ENCODE peak calls at places on chromosomes 3 and 15, in four cellular contexts. L is GM12878, X is K562, O is H1. Q is an unnamed sample.

GRCh38 chr3:50126287-50127211 is 28.6 kb upstream of the SEMA3F start:
- DNase-seq in X (peak), L (no peak), O (no peak), Q (no peak)

GRCh38 chr3:64871955-64872354 is 184.2 kb upstream of the ADAMTS9 start:
- DNase-seq in O (no peak), X (no peak), L (no peak), Q (no peak)

GRCh38 chr3:89467886-89468479 is 360.6 kb downstream of the EPHA3 start:
- DNase-seq in L (no peak), X (no peak), O (no peak), Q (no peak)

GRCh38 chr3:11651900-11652299 is 8.2 kb upstream of the VGLL4 start:
- DNase-seq in O (no peak), X (peak), L (no peak), Q (peak)

GRCh38 chr3:142275856-142276255 is 50.5 kb upstream of the GK5 start:
- DNase-seq in O (no peak), L (no peak), X (no peak), Q (no peak)

GRCh38 chr3:142211034-142211433 is 14.4 kb downstream of the GK5 start:
- DNase-seq in O (no peak), X (no peak), L (no peak), Q (no peak)

GRCh38 chr3:32459474-32459873 is 43.2 kb downstream of the CMTM6 start:
- DNase-seq in X (no peak), O (no peak), L (no peak), Q (no peak)

GRCh38 chr3:42991369-42992315 is 12.5 kb downstream of the GASK1A start:
- DNase-seq in O (no peak), L (no peak), X (no peak), Q (no peak)

GRCh38 chr15:39396979-39397615 is 183.8 kb upstream of the THBS1 start:
- DNase-seq in L (no peak), X (peak), O (no peak), Q (no peak)

GRCh38 chr15:39628821-39629220 is 47.9 kb downstream of the THBS1 start:
- DNase-seq in O (no peak), L (no peak), X (no peak), Q (no peak)

GRCh38 chr15:86872782-86873181 is 793.1 kb downstream of the AGBL1 start:
- DNase-seq in O (no peak), L (no peak), X (no peak), Q (no peak)

GRCh38 chr3:98782826-98783500 is 19.8 kb downstream of the ST3GAL6 start:
- DNase-seq in X (no peak), O (no peak), L (no peak), Q (no peak)

GRCh38 chr3:9362731-9363530 is at the start of gene THUMPD3:
- DNase-seq in X (peak), O (peak), L (peak), Q (peak)
- TF ChIP-seq CTCF in X (no peak), O (no peak), L (no peak), Q (no peak)

GRCh38 chr3:106740116-106740515 is 637.1 kb upstream of the CCDC54 start:
- DNase-seq in L (no peak), X (no peak), O (no peak), Q (no peak)

GRCh38 chr3:106750092-106750491 is 627.1 kb upstream of the CCDC54 start:
- DNase-seq in O (no peak), L (no peak), X (no peak), Q (no peak)

GRCh38 chr3:106746286-106746685 is 631.0 kb upstream of the CCDC54 start:
- DNase-seq in O (no peak), L (no peak), X (no peak), Q (no peak)

GRCh38 chr3:106748471-106748870 is 628.8 kb upstream of the CCDC54 start:
- DNase-seq in O (no peak), L (no peak), X (no peak), Q (no peak)

GRCh38 chr3:106745344-106746168 is 631.7 kb upstream of the CCDC54 start:
- DNase-seq in X (no peak), O (no peak), L (no peak), Q (no peak)
- TF ChIP-seq EGR1 in X (no peak), O (no peak), L (no peak), Q (no peak)

DNA sequence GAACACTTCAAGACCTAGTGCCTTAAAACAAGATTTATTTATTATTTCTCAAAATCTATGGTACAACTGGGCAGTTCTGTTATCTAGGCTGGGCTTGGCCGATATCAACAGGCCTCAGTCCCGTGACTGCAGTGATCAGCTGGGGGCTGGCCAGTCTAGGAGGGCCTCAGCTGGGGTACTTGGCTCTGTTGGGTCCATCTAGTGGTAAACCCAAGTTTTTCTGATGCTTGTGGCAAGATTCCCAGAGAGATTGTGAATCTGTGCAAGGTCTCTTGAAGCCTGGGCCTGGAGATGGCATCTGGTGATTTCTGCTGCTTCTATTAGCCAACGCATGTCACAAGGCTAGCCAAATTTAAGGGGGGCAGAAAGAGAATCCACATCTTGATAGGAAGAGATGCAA is 482.4 kb upstream of the SGO1 start:
- DNase-seq in X (no peak), L (no peak), O (peak), Q (no peak)
- TF ChIP-seq CTCF in X (peak), L (no peak), O (peak), Q (no peak)

DNA sequence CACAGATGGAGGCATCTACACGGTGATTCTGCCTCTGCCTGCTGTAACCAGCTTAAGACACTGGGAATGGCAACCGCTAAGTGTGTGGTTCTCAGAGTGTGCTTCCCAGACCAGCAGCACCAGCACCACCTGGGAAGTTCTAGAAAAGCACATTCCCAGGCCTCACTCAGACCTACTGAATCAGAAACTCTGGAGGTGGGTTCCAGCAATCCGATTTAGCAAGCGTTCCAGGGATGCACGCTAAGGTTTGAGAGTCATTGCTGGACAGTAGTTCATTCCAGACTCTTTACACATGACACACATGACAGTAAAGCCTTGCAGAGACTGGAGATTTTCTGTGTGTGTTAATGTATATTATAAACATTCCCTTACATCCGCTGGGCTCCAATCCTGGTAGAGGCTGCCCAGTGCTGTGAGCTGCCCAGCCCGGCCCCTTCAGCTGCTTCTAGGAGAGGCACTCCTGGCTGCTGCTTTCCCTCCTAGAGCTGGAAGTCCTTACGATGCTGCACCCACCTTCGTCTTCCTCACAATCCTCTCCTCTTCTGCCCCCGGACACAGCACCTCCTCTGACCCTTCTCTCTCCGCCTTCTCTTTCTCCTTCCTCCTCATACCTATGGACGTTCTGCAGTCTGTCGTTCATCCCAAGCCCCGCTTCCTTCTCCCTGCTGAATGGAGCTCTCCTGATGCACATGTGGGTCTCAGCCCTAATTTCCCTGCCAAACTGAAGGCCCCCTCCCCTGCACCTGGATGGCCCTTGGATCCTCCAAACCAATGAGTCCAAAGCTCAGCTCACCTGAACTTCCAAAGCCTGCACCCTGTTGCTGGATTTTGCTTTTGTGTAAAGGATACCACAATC is 44.4 kb downstream of the ITGA11 start:
- DNase-seq in X (no peak), O (no peak), L (no peak), Q (no peak)
- TF ChIP-seq EGR1 in X (no peak), O (no peak), L (no peak), Q (no peak)

DNA sequence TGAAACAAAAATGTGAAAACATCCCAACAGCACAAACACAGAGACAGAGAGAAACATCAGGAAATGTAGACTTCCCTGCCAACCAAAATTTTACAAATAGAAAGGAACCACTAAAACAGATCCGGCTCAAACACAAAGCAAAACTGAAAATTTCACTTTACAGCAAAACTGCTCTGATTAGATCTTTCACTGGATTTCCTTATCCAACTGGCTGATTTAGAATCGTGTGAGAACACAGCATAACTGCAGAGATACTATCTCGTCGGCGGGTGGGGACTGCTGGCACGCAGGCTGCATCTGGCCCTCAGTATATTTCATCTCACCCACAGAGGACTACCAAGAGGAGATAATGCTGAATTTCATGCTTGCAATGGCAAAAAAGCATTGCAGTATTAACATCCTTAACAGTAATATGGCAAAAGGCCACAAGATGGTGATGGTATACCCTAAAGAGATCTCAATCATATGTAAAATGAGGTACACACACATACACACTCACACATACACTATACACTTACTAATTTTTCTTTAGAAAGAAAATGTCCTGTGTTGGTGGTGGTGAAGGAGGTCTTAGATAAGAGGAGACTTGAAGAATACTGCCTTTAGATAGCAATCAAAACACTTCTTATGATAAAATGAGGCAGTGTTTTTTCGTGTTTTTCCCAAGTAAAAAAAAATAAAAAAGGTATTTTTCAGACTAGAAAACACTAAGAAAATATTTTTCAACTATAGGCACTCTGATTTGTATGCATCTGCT is 10.6 kb upstream of the LEO1 start:
- DNase-seq in L (peak), O (no peak), X (no peak), Q (peak)
- TF ChIP-seq CTCF in L (peak), O (no peak), X (peak), Q (peak)

DNA sequence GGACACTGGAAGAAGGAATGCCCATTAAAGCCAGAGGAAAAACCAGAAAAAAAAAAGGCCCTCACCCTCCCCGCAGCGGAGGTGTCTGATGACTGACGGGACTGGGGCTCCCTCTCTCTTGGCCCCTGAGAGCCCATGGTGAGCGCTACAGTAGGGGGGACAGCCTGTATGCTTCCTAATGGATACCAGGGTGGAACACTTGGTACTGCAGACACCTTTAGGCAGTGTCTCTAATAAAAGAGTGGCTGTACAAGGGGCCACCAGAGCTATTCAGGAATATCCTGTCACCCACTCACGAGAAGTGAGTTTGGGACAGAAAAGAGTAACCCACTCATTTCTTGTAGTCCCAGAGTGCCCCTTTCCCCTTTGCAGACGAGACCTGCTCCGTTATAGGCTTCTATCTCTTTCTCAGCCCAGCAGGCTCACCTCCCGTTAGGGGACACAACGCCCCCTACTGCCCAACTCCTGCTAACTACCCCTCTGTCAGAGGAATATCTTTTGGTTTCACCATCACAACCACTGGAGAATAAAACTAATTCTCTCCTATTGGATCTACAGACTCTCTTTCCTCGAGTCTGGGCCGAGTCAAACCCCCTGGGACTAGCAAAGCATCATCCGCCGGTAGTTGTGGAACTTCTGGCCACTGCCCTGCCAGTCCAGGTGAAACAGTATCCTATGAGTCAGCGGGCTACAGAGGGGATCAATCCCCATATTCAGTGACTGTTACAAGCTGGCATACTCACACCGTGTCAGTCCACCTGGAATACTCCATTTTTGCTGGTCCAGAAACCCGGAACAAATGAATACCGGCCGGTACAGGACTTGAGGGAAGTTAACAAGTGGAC is 40.8 kb downstream of the ZBTB11 start:
- DNase-seq in X (peak), O (no peak), L (peak), Q (peak)
- TF ChIP-seq EGR1 in X (no peak), O (no peak), L (no peak), Q (no peak)

DNA sequence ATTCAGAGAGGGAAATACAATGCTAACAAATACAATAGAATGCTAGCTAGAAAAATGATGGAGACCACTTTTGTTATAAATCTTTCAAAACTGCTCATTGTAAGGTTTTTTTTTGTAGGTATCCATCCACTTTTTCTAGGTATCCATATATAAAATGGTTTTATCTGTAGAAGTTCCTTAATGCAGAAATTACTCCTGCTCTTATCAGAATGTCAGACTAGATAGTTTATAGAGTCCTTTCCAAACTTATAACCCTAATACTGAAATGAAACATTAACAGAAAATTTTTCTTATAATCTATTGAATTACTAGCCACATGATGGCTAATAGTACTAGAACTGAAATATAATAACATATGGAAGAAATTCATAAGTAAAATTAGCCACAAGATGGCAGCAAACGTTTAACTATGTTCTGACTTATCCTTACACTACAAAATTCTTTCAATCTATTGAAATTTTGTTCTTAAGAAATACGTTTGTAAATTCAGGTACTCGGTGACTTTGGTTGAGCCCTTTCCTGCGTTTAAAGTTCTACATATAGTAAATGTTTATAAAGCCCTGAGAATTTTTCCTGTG is 58.5 kb downstream of the ECT2 start:
- DNase-seq in L (no peak), O (no peak), X (no peak), Q (peak)
- TF ChIP-seq CTCF in L (no peak), O (no peak), X (peak), Q (peak)